ENCODE peak calls at places on chromosomes 3 and 15, in five cellular contexts. V, R, J, C and U are unnamed samples.

GRCh38 chr15:39219608-39220007 is 361.3 kb upstream of the THBS1 start:
- DNase-seq in V (no peak), R (no peak), J (no peak), C (no peak), U (no peak)

GRCh38 chr15:70781236-70781635 is 17.9 kb upstream of the UACA start:
- DNase-seq in V (no peak), R (no peak), J (no peak), C (no peak), U (no peak)

GRCh38 chr3:54882114-54882833 is 45.6 kb downstream of the LRTM1 start:
- DNase-seq in V (no peak), R (no peak), J (no peak), C (no peak), U (peak)

GRCh38 chr3:173706630-173707029 is 309.1 kb downstream of the NLGN1 start:
- DNase-seq in V (no peak), R (no peak), J (no peak), C (no peak), U (no peak)

GRCh38 chr3:180093535-180093934 is 56.8 kb upstream of the PEX5L start:
- DNase-seq in V (no peak), R (no peak), J (no peak), C (no peak), U (no peak)

GRCh38 chr3:195715583-195716266 is 5.1 kb upstream of the MUC20 start:
- DNase-seq in V (no peak), R (no peak), J (no peak), C (no peak), U (peak)

GRCh38 chr3:194990454-194991337 is 280.3 kb downstream of the XXYLT1 start:
- DNase-seq in V (no peak), R (no peak), J (no peak), C (peak), U (no peak)

GRCh38 chr15:81312790-81313543 is 11.0 kb downstream of the STARD5 start:
- DNase-seq in V (peak), R (peak), J (peak), C (peak), U (peak)

GRCh38 chr15:34223904-34224596 is 766 bp upstream of the EMC4 start:
- DNase-seq in V (no peak), R (no peak), J (peak), C (no peak), U (no peak)

GRCh38 chr15:38992541-38993334 is 428.1 kb upstream of the RASGRP1 start:
- DNase-seq in V (no peak), R (no peak), J (no peak), C (no peak), U (no peak)

GRCh38 chr3:10725067-10725466 is 91.0 kb upstream of the SLC6A11 start:
- DNase-seq in V (no peak), R (no peak), J (no peak), C (no peak), U (peak)

GRCh38 chr3:184656991-184657669 is 54.7 kb downstream of the MAGEF1 start:
- DNase-seq in V (no peak), R (peak), J (no peak), C (no peak), U (peak)

GRCh38 chr3:184642623-184643308 is 69.1 kb downstream of the MAGEF1 start:
- DNase-seq in V (no peak), R (no peak), J (no peak), C (no peak), U (no peak)

GRCh38 chr3:182092662-182093262 is 381.0 kb downstream of the SOX2 start:
- DNase-seq in V (no peak), R (no peak), J (no peak), C (no peak), U (no peak)

GRCh38 chr3:54999159-54999558 is 71.3 kb upstream of the LRTM1 start:
- DNase-seq in V (no peak), R (no peak), J (no peak), C (no peak), U (peak)

GRCh38 chr3:184377882-184378445 is at the start of gene THPO:
- DNase-seq in V (no peak), R (no peak), J (peak), C (no peak), U (no peak)

GRCh38 chr3:14369675-14370669 is 32.4 kb upstream of the SLC6A6 start:
- DNase-seq in V (no peak), R (no peak), J (peak), C (no peak), U (no peak)
- TF ChIP-seq CTCF in V (no peak), R (no peak), J (peak), C (no peak), U (no peak)

GRCh38 chr3:172666873-172667694 is 43.8 kb downstream of the NCEH1 start:
- DNase-seq in V (peak), R (peak), J (peak), C (no peak), U (peak)

GRCh38 chr3:172666181-172666872 is 44.5 kb downstream of the NCEH1 start:
- DNase-seq in V (no peak), R (no peak), J (no peak), C (no peak), U (no peak)
- TF ChIP-seq CTCF in V (no peak), R (no peak), J (no peak), C (no peak), U (peak)

GRCh38 chr3:105513886-105514285 is 147.2 kb downstream of the ALCAM start:
- DNase-seq in V (no peak), R (no peak), J (no peak), C (no peak), U (no peak)

GRCh38 chr3:105516972-105517371 is 150.3 kb downstream of the ALCAM start:
- DNase-seq in V (no peak), R (no peak), J (no peak), C (no peak), U (no peak)

GRCh38 chr3:105518806-105519418 is 152.2 kb downstream of the ALCAM start:
- DNase-seq in V (no peak), R (no peak), J (no peak), C (no peak), U (peak)

GRCh38 chr3:105521803-105522202 is 155.1 kb downstream of the ALCAM start:
- DNase-seq in V (no peak), R (no peak), J (no peak), C (no peak), U (no peak)

DNA sequence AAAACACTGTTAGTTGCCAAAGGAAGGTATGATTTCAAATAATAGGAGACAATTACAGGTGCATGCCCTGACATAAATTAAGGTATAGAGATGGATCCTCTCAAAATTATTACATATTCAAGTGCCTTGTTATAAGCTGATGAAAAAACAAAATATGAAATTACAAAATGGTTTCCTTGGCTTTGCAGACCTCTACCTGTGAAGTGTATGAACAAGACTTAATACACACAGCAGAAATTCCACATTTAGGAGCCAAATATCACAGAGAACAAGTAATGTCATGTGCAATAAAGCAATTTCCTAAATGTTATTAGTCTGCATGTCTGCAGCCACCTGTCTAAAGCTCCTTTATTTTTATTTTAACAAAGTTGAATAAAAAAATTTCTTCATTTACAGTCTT is 151.5 kb downstream of the ALCAM start:
- DNase-seq in V (no peak), R (no peak), J (no peak), C (no peak), U (no peak)
- TF ChIP-seq CTCF in V (no peak), R (no peak), J (peak), C (no peak), U (no peak)

GRCh38 chr3:138328341-138328740 is 1.3 kb downstream of the NME9 start:
- DNase-seq in V (no peak), R (no peak), J (no peak), C (no peak), U (peak)
- TF ChIP-seq CTCF in V (no peak), R (no peak), J (no peak), C (no peak), U (peak)